ENCODE peak calls at places on chromosomes 4 and X, in four cellular contexts. V is GM13976; C is fibroblast of lung; Q is stimulated activated CD4-positive, alpha-beta T cell treated with anti-CD3 and anti-CD28 coated beads, Interleukin-12 subunit alpha, Interleukin-12 subunit beta, amount 100 ng/mL, for 4 hours. Y is an unnamed sample.

GRCh38 chr4:41939016-41939623 is 3.9 kb downstream of the TMEM33 start:
- DNase-seq in V (no peak), C (no peak), Q (no peak), Y (no peak)

GRCh38 chr4:185589067-185589844 is 53.9 kb upstream of the PDLIM3 start:
- DNase-seq in V (no peak), C (peak), Q (no peak), Y (no peak)

GRCh38 chr4:16120720-16121119 is 36.9 kb upstream of the PROM1 start:
- DNase-seq in V (peak), C (no peak), Q (no peak), Y (no peak)

GRCh38 chr4:159547645-159548308 is 444.9 kb downstream of the RAPGEF2 start:
- DNase-seq in V (no peak), C (peak), Q (no peak), Y (no peak)

GRCh38 chr4:10160280-10160856 is 43.8 kb upstream of the WDR1 start:
- DNase-seq in V (no peak), C (no peak), Q (no peak), Y (no peak)

GRCh38 chr4:182914357-182914756 is 2.8 kb downstream of the DCTD start:
- DNase-seq in V (no peak), C (no peak), Q (no peak), Y (no peak)

GRCh38 chr4:123386608-123387007 is 10.0 kb upstream of the SPRY1 start:
- DNase-seq in V (no peak), C (peak), Q (no peak), Y (peak)

GRCh38 chrX:99914676-99915075 is 495.4 kb downstream of the PCDH19 start:
- DNase-seq in V (no peak), C (no peak), Q (no peak), Y (no peak)

GRCh38 chr4:144579411-144580020 is 66.4 kb upstream of the HHIP start:
- DNase-seq in V (no peak), C (peak), Q (no peak), Y (no peak)

GRCh38 chr4:15963568-15963967 is 593 bp upstream of the FGFBP2 start:
- DNase-seq in V (peak), C (no peak), Q (no peak), Y (no peak)

GRCh38 chr4:48162162-48162561 is 28.1 kb upstream of the TXK start:
- DNase-seq in V (no peak), C (peak), Q (no peak), Y (no peak)

GRCh38 chrX:132615396-132616131 is 126.7 kb upstream of the MBNL3 start:
- DNase-seq in V (peak), C (peak), Q (peak), Y (no peak)

GRCh38 chrX:45667666-45668065 is 467.0 kb upstream of the DIPK2B start:
- DNase-seq in V (no peak), C (peak), Q (no peak), Y (no peak)

GRCh38 chr4:7398104-7398423 is 36.7 kb downstream of the PSAPL1 start:
- DNase-seq in V (no peak), C (peak), Q (no peak), Y (no peak)

GRCh38 chr4:95155759-95156451 is 392.9 kb downstream of the UNC5C start:
- DNase-seq in V (peak), C (peak), Q (no peak), Y (peak)

GRCh38 chr4:111399523-111400135 is 745.6 kb upstream of the FAM241A start:
- DNase-seq in V (no peak), C (peak), Q (no peak), Y (no peak)

GRCh38 chr4:187849556-187850245 is 145.9 kb upstream of the ZFP42 start:
- DNase-seq in V (no peak), C (no peak), Q (no peak), Y (no peak)